ENCODE peak calls at places on chromosomes 12 and 14, in four cellular contexts. O is ovary, I is Peyer's patch, T is PC-3. C is an unnamed sample. For H3K4me1, the result is how much of the 10 kb centered on the place peaks cover.

GRCh38 chr12:90908465-90908864 is 46.5 kb downstream of the CCER1 start:
- DNase-seq in O (no peak), I (no peak), T (peak), C (no peak)

GRCh38 chr14:68759017-68759569 is 33.8 kb downstream of the ZFP36L1 start:
- DNase-seq in O (no peak), I (no peak), T (no peak), C (no peak)

GRCh38 chr12:109998904-109999648 is at the start of gene ANKRD13A:
- DNase-seq in O (peak), I (peak), T (peak), C (peak)

GRCh38 chr14:42994001-42994736 is 1387.5 kb downstream of the LRFN5 start:
- DNase-seq in O (no peak), I (no peak), T (peak), C (no peak)

GRCh38 chr12:42953021-42953420 is 363.5 kb upstream of the PRICKLE1 start:
- DNase-seq in O (no peak), I (no peak), T (no peak), C (no peak)

GRCh38 chr12:59084758-59085383 is 164.6 kb upstream of the LRIG3 start:
- DNase-seq in O (no peak), I (no peak), T (no peak), C (no peak)

GRCh38 chr14:74438351-74438915 is 12.4 kb upstream of the SYNDIG1L start:
- DNase-seq in O (no peak), I (no peak), T (peak), C (no peak)

GRCh38 chr14:90523544-90523943 is 126.7 kb downstream of the CALM1 start:
- DNase-seq in O (no peak), I (no peak), T (peak), C (peak)

GRCh38 chr12:132507656-132508055 is 17.7 kb downstream of the FBRSL1 start:
- DNase-seq in O (no peak), I (no peak), T (no peak), C (no peak)
- H3K4me1 ChIP-seq in O (under half), I (under half), T (under half), C (under half)

DNA sequence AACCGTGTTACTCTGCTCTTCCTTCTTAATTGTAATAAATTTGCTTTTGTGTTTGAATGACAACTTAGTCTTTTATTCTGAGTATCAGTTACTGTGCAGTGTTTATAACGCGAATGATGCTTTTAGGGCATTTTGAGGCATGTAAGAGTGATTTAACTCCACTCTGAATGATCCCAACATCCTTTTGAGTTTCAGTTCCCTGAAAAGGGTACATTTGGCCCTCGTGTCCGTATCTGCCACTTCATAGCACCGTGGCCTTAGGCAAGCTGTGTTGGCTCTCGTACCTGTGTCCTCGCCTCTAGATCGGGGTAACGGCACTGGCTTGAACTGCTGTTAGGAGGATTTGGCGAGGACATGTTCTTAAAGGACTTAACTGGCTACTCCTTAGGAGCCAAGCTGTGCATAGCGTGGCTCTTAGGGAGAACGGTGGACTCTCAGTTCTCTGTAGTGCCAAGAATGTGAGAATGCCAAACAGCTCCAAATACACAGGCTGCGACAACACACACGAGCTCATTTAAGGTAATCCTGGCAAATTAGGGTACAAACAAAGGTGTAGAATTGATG is 92.0 kb downstream of the PPP2R5C start:
- DNase-seq in O (no peak), I (no peak), T (no peak), C (no peak)
- H3K4me1 ChIP-seq in O (under half), I (under half), T (under half), C (half or more)

DNA sequence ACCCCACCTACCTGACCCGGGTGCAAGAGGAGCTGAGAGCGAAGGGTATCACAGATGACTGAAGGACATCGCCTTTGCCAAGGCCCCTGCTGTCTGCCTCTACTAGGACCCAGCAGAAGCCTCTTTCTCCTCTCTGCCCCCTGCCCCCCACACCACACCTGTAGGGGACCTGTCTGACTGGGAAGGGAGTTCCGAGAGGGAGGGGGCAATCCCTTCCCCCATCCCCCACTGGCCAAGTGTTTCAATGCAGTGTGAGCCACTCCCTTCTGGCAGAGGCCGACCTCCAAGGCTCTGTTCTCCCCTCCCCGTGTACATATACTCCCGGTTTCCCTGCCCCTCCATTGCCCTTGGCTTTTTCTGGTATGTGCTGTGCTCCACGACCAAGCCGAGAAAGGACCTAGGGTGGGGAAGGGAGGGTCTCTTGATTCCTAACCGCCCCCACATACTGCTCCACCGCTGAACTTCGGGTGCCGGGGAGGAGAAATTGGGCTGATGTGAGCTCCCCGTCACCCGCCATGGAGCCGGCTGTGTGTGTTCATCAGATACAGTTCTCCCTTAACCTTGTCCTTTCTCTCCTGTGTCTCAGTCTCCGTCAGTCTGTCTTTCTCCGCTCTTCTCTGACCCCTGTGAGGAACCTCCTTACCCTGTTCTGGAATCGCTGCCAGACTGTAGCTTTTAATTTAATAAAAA is 2.0 kb upstream of the ARHGEF25 start:
- DNase-seq in O (no peak), I (no peak), T (no peak), C (no peak)
- H3K4me1 ChIP-seq in O (under half), I (under half), T (under half), C (under half)

GRCh38 chr14:22505309-22505708 is 83.7 kb downstream of the DAD1 start:
- DNase-seq in O (no peak), I (no peak), T (no peak), C (no peak)

GRCh38 chr14:22502551-22502950 is 86.5 kb downstream of the DAD1 start:
- DNase-seq in O (no peak), I (no peak), T (no peak), C (no peak)

GRCh38 chr14:22500954-22501353 is 88.1 kb downstream of the DAD1 start:
- DNase-seq in O (no peak), I (no peak), T (no peak), C (no peak)

GRCh38 chr14:22500525-22500924 is 88.5 kb downstream of the DAD1 start:
- DNase-seq in O (no peak), I (no peak), T (no peak), C (no peak)

GRCh38 chr14:22502007-22502406 is 87.0 kb downstream of the DAD1 start:
- DNase-seq in O (no peak), I (no peak), T (peak), C (no peak)
- H3K4me1 ChIP-seq in O (under half), I (under half), T (under half), C (under half)

GRCh38 chr12:45779936-45780335 is 50.4 kb downstream of the ARID2 start:
- DNase-seq in O (no peak), I (no peak), T (no peak), C (no peak)

GRCh38 chr12:45773734-45774133 is 44.2 kb downstream of the ARID2 start:
- DNase-seq in O (no peak), I (no peak), T (no peak), C (no peak)

GRCh38 chr12:45774508-45775162 is 45.1 kb downstream of the ARID2 start:
- DNase-seq in O (no peak), I (no peak), T (no peak), C (no peak)

GRCh38 chr12:45775964-45776363 is 46.5 kb downstream of the ARID2 start:
- DNase-seq in O (no peak), I (no peak), T (no peak), C (no peak)

DNA sequence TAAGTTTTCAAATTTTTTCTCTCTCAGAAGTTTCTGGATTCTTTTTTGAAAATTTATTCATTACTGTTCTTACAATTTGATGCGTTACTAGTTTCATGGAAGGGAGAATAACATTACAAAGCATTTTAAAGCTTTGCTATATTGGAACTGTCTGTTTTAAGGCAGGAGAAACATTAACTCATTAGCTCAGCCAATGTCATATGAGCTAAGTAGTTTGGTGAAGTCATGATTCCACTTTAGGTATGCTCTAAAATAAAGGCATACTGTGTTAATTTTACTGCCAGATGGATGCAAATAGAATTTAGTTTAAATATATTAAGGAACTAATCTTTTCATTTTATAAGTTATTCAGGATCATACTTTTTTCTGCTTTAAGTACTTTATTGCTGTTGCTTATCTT is 46.0 kb downstream of the ARID2 start:
- DNase-seq in O (no peak), I (no peak), T (no peak), C (no peak)
- H3K4me1 ChIP-seq in O (under half), I (under half), T (under half), C (under half)

GRCh38 chr14:63905370-63905769 is 52.6 kb downstream of the SYNE2 start:
- DNase-seq in O (no peak), I (no peak), T (no peak), C (no peak)
- H3K4me1 ChIP-seq in O (under half), I (under half), T (under half), C (under half)

DNA sequence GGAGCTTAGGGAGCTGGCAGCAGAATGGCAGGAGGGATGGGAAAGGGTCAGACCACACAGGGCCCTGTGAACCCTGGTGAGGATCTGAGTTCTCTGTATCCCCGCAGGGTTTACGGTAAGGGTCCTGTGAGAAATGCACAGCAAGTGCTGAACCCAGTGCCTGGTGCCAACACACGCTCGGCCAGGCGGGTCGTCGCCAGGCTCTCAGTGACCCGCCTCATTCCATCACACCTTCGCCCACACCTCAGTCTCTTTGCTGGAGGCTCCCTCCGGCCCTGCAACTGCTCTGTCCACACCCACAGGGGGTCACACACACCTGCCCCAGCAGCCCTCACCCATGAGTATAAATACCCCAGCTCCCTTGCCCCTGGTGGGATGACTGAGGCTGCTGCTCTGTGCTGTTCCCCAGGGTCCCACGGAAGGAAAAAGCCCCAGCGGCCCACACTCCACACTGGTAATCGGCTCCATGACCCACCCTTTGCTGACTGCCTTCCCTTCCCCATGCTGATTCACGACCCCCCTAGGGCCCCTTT is 23.1 kb downstream of the CAMKK2 start:
- DNase-seq in O (no peak), I (no peak), T (no peak), C (no peak)
- H3K4me1 ChIP-seq in O (under half), I (under half), T (under half), C (under half)

C was measured in lower lobe of right lung.